ENCODE peak calls at places on chromosomes 2 and 18, in nine cellular contexts. B is tibial artery; A is OCI-LY7; J is naive thymus-derived CD4-positive, alpha-beta T cell; C is pancreas; W is lower lobe of right lung; F is NT2/D1; V is CD4-positive, CD25-positive, alpha-beta regulatory T cell; I is heart right ventricle. K is an unnamed sample. For H3K4me1, the result is how much of the 10 kb centered on the place peaks cover.

GRCh38 chr2:47653909-47654789 is 128.8 kb upstream of the MSH6 start:
- DNase-seq in B (no peak), A (peak), J (no peak), C (peak), W (no peak), F (no peak), V (no peak), I (no peak), K (no peak)

GRCh38 chr2:224175010-224175409 is 135.9 kb upstream of the SERPINE2 start:
- DNase-seq in B (no peak), A (no peak), J (no peak), C (no peak), W (no peak), F (no peak), V (no peak), I (no peak), K (no peak)

GRCh38 chr18:68722807-68723206 is 7.9 kb upstream of the TMX3 start:
- DNase-seq in B (no peak), A (no peak), J (no peak), C (no peak), W (no peak), F (no peak), V (no peak), I (no peak), K (no peak)

GRCh38 chr2:221850076-221850475 is 278.0 kb upstream of the EPHA4 start:
- DNase-seq in B (no peak), A (no peak), J (no peak), C (no peak), W (no peak), F (no peak), V (no peak), I (no peak), K (no peak)

GRCh38 chr2:209592106-209592505 is 168.3 kb downstream of the MAP2 start:
- DNase-seq in B (no peak), A (no peak), J (no peak), C (no peak), W (no peak), F (no peak), V (no peak), I (no peak), K (no peak)

GRCh38 chr2:126700073-126700581 is 44.2 kb downstream of the GYPC start:
- DNase-seq in B (no peak), A (no peak), J (no peak), C (no peak), W (no peak), F (peak), V (no peak), I (peak), K (no peak)

GRCh38 chr2:136767030-136767429 is 1.7 kb downstream of the THSD7B start:
- DNase-seq in B (no peak), A (no peak), J (no peak), C (no peak), W (no peak), F (no peak), V (no peak), I (no peak), K (no peak)

GRCh38 chr2:28511871-28512606 is 16.2 kb downstream of the PLB1 start:
- DNase-seq in B (no peak), A (no peak), J (no peak), C (no peak), W (no peak), F (no peak), V (no peak), I (no peak), K (no peak)

GRCh38 chr18:78974115-78974740 is 5.4 kb upstream of the SALL3 start:
- DNase-seq in B (no peak), A (no peak), J (no peak), C (no peak), W (no peak), F (no peak), V (no peak), I (no peak), K (no peak)

GRCh38 chr2:37849908-37850307 is 75.2 kb upstream of the RMDN2 start:
- DNase-seq in B (no peak), A (no peak), J (no peak), C (no peak), W (no peak), F (no peak), V (no peak), I (no peak), K (no peak)

GRCh38 chr2:232588680-232589585 is 38.4 kb downstream of the EIF4E2 start:
- DNase-seq in B (no peak), A (no peak), J (no peak), C (peak), W (peak), F (no peak), V (no peak), I (peak), K (no peak)

GRCh38 chr2:101597347-101597944 is 100.1 kb upstream of the MAP4K4 start:
- DNase-seq in B (no peak), A (no peak), J (no peak), C (no peak), W (no peak), F (no peak), V (no peak), I (peak), K (no peak)

GRCh38 chr2:135299165-135299564 is 231.9 kb downstream of the ZRANB3 start:
- DNase-seq in B (no peak), A (no peak), J (no peak), C (no peak), W (no peak), F (peak), V (no peak), I (no peak), K (no peak)

GRCh38 chr2:95240556-95240955 is 33.2 kb downstream of the ZNF892 start:
- DNase-seq in B (no peak), A (no peak), J (no peak), C (no peak), W (no peak), F (no peak), V (no peak), I (no peak), K (no peak)

GRCh38 chr2:43103093-43103404 is 123.4 kb downstream of the ZFP36L2 start:
- DNase-seq in B (no peak), A (no peak), J (no peak), C (no peak), W (no peak), F (no peak), V (no peak), I (no peak), K (no peak)

GRCh38 chr18:45670281-45670962 is 53.6 kb upstream of the SLC14A1 start:
- DNase-seq in B (peak), A (no peak), J (no peak), C (no peak), W (no peak), F (no peak), V (peak), I (peak), K (peak)

GRCh38 chr2:185825557-185825956 is 87.0 kb downstream of the FSIP2 start:
- DNase-seq in B (no peak), A (no peak), J (no peak), C (no peak), W (no peak), F (no peak), V (no peak), I (no peak), K (no peak)

GRCh38 chr2:58156780-58157179 is 84.3 kb downstream of the FANCL start:
- DNase-seq in B (no peak), A (no peak), J (no peak), C (no peak), W (no peak), F (no peak), V (no peak), I (no peak), K (no peak)

GRCh38 chr18:70598406-70598805 is 309.6 kb downstream of the SOCS6 start:
- DNase-seq in B (no peak), A (no peak), J (no peak), C (no peak), W (no peak), F (no peak), V (no peak), I (no peak), K (no peak)

GRCh38 chr2:45567974-45568789 is 42.9 kb downstream of the SRBD1 start:
- DNase-seq in B (no peak), A (peak), J (peak), C (no peak), W (no peak), F (no peak), V (no peak), I (no peak), K (no peak)

GRCh38 chr18:62453864-62454263 is 69.0 kb upstream of the ZCCHC2 start:
- DNase-seq in B (no peak), A (no peak), J (no peak), C (no peak), W (no peak), F (no peak), V (no peak), I (no peak), K (no peak)

GRCh38 chr18:62450546-62451395 is 72.1 kb upstream of the ZCCHC2 start:
- DNase-seq in B (peak), A (no peak), J (no peak), C (peak), W (peak), F (no peak), V (no peak), I (peak), K (no peak)

GRCh38 chr18:62454527-62454926 is 68.3 kb upstream of the ZCCHC2 start:
- DNase-seq in B (no peak), A (no peak), J (no peak), C (no peak), W (no peak), F (no peak), V (no peak), I (no peak), K (no peak)

GRCh38 chr18:62450175-62450545 is 72.7 kb upstream of the ZCCHC2 start:
- DNase-seq in B (no peak), A (no peak), J (no peak), C (no peak), W (no peak), F (no peak), V (no peak), I (no peak), K (no peak)

GRCh38 chr18:62452280-62452824 is 70.5 kb upstream of the ZCCHC2 start:
- DNase-seq in B (no peak), A (no peak), J (no peak), C (no peak), W (no peak), F (no peak), V (no peak), I (no peak), K (no peak)
- H3K4me3 ChIP-seq in B (no peak), A (no peak), J (no peak), C (no peak), W (no peak), F (no peak), V (no peak), I (no peak), K (no peak)

DNA sequence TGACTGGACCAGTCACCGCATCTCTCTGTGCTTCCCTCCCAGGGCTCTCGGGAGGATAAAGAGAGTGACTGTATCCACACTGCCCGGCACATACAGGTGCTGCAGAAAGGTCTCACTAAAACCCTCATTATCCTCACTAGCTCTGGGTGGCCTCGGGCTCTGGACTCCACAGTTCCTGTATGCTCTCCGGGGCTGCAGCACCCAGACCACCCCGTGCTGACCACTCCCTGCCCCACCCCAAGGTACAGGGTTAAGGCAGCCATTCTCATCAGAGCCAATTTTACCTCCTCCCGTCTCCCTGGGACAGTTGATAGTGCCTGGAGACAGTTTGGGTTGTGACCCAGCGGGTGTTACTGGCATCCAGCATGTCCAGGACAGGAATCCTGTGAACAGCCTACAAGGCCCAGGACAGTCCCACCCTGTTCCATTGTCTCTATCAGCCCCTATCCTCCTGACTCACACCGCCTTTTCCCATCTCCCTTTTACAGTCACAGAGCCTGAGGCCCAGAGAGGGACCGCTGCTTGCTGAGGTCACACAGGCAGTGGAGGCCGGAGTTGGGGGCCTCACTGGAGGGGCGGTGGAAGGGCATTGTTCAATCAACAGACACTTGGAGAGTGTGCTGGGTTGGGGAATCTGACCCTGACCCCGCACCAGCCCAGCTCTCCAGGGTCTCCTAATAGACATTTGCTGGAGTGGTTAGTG is 1.7 kb downstream of the ZAP70 start:
- DNase-seq in B (no peak), A (no peak), J (no peak), C (no peak), W (no peak), F (no peak), V (no peak), I (no peak), K (no peak)
- H3K4me1 ChIP-seq in B (under half), A (under half), J (half or more), C (under half), W (under half), F (under half), V (half or more), I (under half), K (half or more)

DNA sequence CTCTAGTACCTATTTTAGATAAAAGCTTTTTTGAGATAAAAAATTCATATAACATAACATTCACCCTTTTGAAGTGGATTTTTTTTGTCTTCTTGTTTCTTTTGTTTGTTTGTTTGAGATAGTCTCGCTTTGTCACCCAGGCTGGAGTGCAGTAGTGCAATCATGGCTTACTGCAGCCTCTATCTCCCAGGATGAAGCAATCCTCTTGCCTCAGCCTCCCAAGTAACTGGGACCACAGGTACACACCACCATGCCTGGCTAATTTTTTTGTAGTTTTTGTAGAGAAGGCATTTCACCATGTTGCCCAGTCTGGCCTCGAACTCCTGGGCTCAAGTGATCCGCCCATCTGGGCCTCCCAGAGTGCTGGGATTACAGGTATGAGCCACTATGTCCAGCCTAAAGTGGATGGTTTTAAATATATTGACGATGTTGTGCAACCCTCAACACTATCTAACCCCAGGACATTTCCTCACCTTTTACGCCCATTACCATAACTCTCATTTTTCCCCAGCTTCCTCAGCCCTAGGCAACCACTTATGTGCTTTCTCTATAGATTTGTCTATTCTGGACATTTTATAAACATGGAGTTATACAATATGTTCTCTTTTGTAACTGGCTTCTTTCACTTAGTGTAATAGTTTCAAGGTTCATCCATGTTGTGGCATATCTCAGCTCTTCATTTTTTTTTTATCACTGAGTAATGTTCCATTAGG is 38.8 kb downstream of the CTIF start:
- DNase-seq in B (no peak), A (no peak), J (no peak), C (no peak), W (no peak), F (no peak), V (no peak), I (no peak), K (no peak)
- H3K4me3 ChIP-seq in B (no peak), A (no peak), J (no peak), C (no peak), W (no peak), F (no peak), V (no peak), I (no peak), K (no peak)

GRCh38 chr2:128377071-128377910 is 58.6 kb upstream of the HS6ST1 start:
- DNase-seq in B (peak), A (no peak), J (no peak), C (no peak), W (peak), F (no peak), V (no peak), I (no peak), K (no peak)

GRCh38 chr2:128380061-128380889 is 61.6 kb upstream of the HS6ST1 start:
- DNase-seq in B (peak), A (no peak), J (no peak), C (peak), W (peak), F (no peak), V (no peak), I (no peak), K (no peak)

GRCh38 chr2:128376241-128377041 is 57.8 kb upstream of the HS6ST1 start:
- DNase-seq in B (peak), A (no peak), J (no peak), C (no peak), W (peak), F (no peak), V (no peak), I (no peak), K (no peak)

GRCh38 chr2:128379021-128380005 is 60.6 kb upstream of the HS6ST1 start:
- DNase-seq in B (peak), A (no peak), J (no peak), C (peak), W (peak), F (peak), V (no peak), I (peak), K (no peak)

GRCh38 chr2:128378231-128379020 is 59.8 kb upstream of the HS6ST1 start:
- DNase-seq in B (peak), A (no peak), J (no peak), C (peak), W (peak), F (no peak), V (no peak), I (no peak), K (no peak)
- H3K4me1 ChIP-seq in B (under half), A (under half), J (under half), C (under half), W (half or more), F (under half), V (under half), I (under half), K (under half)

GRCh38 chr2:240433973-240434727 is 1.3 kb upstream of the GPC1 start:
- DNase-seq in B (no peak), A (no peak), J (no peak), C (peak), W (peak), F (no peak), V (no peak), I (no peak), K (no peak)
- H3K4me3 ChIP-seq in B (peak), A (peak), J (peak), C (peak), W (peak), F (peak), V (no peak), I (no peak), K (peak)

K was measured in CD8-positive, alpha-beta T cell.